ENCODE peak calls at places on chromosome 12, in four cellular contexts. G is activated CD4-positive, alpha-beta T cell treated with anti-CD3 and anti-CD28 coated beads, Interleukin-2, amount 50 U/mL, for 4 hours; Z is T1000; J is NCI-H2081. M is an unnamed sample.

GRCh38 chr12:116164976-116165425 is 112.5 kb downstream of the MED13L start:
- DNase-seq in Z (no peak), G (no peak), J (no peak), M (no peak)

GRCh38 chr12:87136330-87136976 is 880.3 kb upstream of the MGAT4C start:
- DNase-seq in Z (no peak), G (no peak), J (no peak), M (no peak)

GRCh38 chr12:34257093-34257492 is 234.8 kb downstream of the ALG10 start:
- DNase-seq in Z (no peak), G (no peak), J (no peak), M (no peak)

GRCh38 chr12:106123551-106123991 is 15.2 kb downstream of the NUAK1 start:
- DNase-seq in Z (no peak), J (no peak), G (no peak), M (no peak)

GRCh38 chr12:59185291-59185690 is 265.0 kb upstream of the LRIG3 start:
- DNase-seq in G (no peak), Z (no peak), J (no peak), M (no peak)

GRCh38 chr12:107864235-107864634 is 89.7 kb downstream of the ASCL4 start:
- DNase-seq in G (no peak), Z (no peak), J (no peak), M (no peak)

GRCh38 chr12:56221233-56221756 is 427 bp downstream of the RNF41 start:
- DNase-seq in J (no peak), Z (no peak), G (no peak), M (peak)

GRCh38 chr12:96239711-96240234 is 45.6 kb downstream of the ELK3 start:
- DNase-seq in J (no peak), Z (no peak), G (no peak), M (no peak)

GRCh38 chr12:62426095-62426488 is 40.5 kb upstream of the MON2 start:
- DNase-seq in Z (no peak), G (no peak), J (no peak), M (no peak)

GRCh38 chr12:26971963-26972362 is 33.7 kb downstream of the FGFR1OP2 start:
- DNase-seq in J (no peak), G (peak), Z (no peak), M (no peak)

GRCh38 chr12:130920711-130921381 is 32.9 kb upstream of the ADGRD1 start:
- DNase-seq in G (no peak), Z (no peak), J (no peak), M (peak)

M was measured in lung.